ENCODE peak calls at places on chromosomes 3 and 15, in six cellular contexts. O is GM12878, W is HepG2, Q is HCT116, Z is SK-N-SH, R is K562. C is an unnamed sample.

GRCh38 chr3:72811551-72811950 is 36.7 kb downstream of the SHQ1 start:
- DNase-seq in O (no peak), W (no peak), Q (no peak), Z (no peak), R (no peak), C (no peak)

GRCh38 chr3:171446801-171447578 is 13.2 kb downstream of the TNIK start:
- DNase-seq in O (no peak), W (no peak), Q (peak; percentile 84), Z (no peak), R (peak; percentile 23), C (peak; percentile 65)

GRCh38 chr15:77023576-77024272 is 28.8 kb downstream of the PSTPIP1 start:
- DNase-seq in O (no peak), W (no peak), Q (no peak), Z (no peak), R (no peak), C (no peak)

GRCh38 chr3:40645883-40646282 is 121.1 kb downstream of the ZNF621 start:
- DNase-seq in O (no peak), W (no peak), Q (no peak), Z (no peak), R (no peak), C (no peak)

GRCh38 chr3:4061201-4061600 is 242.0 kb upstream of the SETMAR start:
- DNase-seq in O (no peak), W (no peak), Q (no peak), Z (no peak), R (no peak), C (no peak)

GRCh38 chr3:193805448-193805847 is 212.4 kb downstream of the OPA1 start:
- DNase-seq in O (no peak), W (peak; percentile 63), Q (peak; percentile 77), Z (peak; percentile 47), R (peak; percentile 35), C (peak; percentile 78)

GRCh38 chr15:62253294-62253693 is 88.2 kb upstream of the C2CD4B start:
- DNase-seq in O (no peak), W (no peak), Q (no peak), Z (no peak), R (no peak), C (no peak)

GRCh38 chr15:90407871-90408317 is 19.9 kb downstream of the IQGAP1 start:
- DNase-seq in O (no peak), W (no peak), Q (no peak), Z (no peak), R (no peak), C (no peak)

GRCh38 chr3:59469948-59470723 is 420.3 kb upstream of the CFAP20DC start:
- DNase-seq in O (no peak), W (no peak), Q (no peak), Z (no peak), R (no peak), C (no peak)

GRCh38 chr3:22156868-22157267 is 405.9 kb upstream of the ZNF385D start:
- DNase-seq in O (no peak), W (no peak), Q (no peak), Z (no peak), R (no peak), C (no peak)

GRCh38 chr3:128426128-128426921 is 40.4 kb downstream of the DNAJB8 start:
- DNase-seq in O (no peak), W (peak; percentile 35), Q (no peak), Z (peak; percentile 95), R (peak; percentile 83), C (no peak)

GRCh38 chr15:98583758-98584157 is 64.6 kb upstream of the IGF1R start:
- DNase-seq in O (no peak), W (no peak), Q (no peak), Z (no peak), R (no peak), C (no peak)

GRCh38 chr3:170331143-170331542 is 26.4 kb upstream of the SKIL start:
- DNase-seq in O (no peak), W (peak; percentile 95), Q (no peak), Z (no peak), R (no peak), C (no peak)

GRCh38 chr15:64151727-64152506 is at the start of gene SNX22:
- DNase-seq in O (no peak), W (no peak), Q (no peak), Z (peak; percentile 71), R (no peak), C (no peak)

GRCh38 chr3:39529551-39529950 is 62.1 kb downstream of the MOBP start:
- DNase-seq in O (no peak), W (no peak), Q (no peak), Z (no peak), R (no peak), C (no peak)

GRCh38 chr3:11924518-11924917 is 77.8 kb upstream of the TAMM41 start:
- DNase-seq in O (no peak), W (no peak), Q (no peak), Z (no peak), R (no peak), C (no peak)

GRCh38 chr3:11914651-11915050 is 68.0 kb upstream of the TAMM41 start:
- DNase-seq in O (no peak), W (no peak), Q (no peak), Z (no peak), R (no peak), C (no peak)

GRCh38 chr3:11917051-11917450 is 70.4 kb upstream of the TAMM41 start:
- DNase-seq in O (no peak), W (no peak), Q (no peak), Z (no peak), R (no peak), C (no peak)

GRCh38 chr3:11915621-11916417 is 69.1 kb upstream of the TAMM41 start:
- DNase-seq in O (no peak), W (no peak), Q (no peak), Z (no peak), R (no peak), C (no peak)

DNA sequence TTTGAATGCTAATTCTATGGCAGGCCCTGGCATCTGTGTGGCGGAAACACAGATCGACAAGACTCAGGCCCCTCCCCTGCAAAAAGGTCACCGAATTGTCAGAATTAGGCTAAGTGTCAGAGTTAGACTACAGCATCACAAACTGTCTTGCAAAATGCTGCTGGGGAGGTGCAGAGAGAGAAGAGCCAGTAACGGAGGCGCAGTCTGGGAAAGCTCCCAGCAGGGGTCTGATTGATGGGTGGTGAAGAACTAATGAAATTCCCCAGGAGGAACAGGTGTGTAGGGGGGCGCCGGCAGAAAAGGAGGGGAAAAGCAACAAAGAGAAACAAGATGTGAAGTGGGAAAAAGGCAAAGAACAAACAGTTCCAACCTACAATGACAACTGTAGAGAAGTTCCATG is 72.7 kb upstream of the TAMM41 start:
- DNase-seq in O (no peak), W (no peak), Q (no peak), Z (no peak), R (no peak), C (no peak)
- TF ChIP-seq REST in O (no peak), W (no peak), Q (no peak), Z (no peak), R (no peak), C (no peak)

DNA sequence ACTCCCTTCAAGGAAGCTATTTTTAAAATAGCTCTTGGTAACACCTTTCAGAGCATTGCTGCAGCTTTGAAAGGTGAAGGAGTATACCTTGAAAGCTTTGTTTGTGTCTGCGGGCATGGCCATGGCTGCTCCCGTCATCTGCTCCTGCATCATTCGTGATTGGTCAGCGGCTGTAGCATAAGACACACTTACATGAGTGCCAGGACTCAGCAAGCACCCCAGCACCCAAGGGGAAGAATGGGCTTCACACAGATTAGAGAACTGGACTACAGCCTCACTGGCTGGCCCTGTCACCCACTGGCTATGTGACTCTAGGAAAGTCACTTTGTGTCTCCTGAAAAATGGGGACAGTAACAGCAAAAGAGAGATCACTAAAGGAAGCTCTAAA is 17.0 kb downstream of the EMC3 start:
- DNase-seq in O (no peak), W (no peak), Q (no peak), Z (no peak), R (no peak), C (no peak)
- H3K36me3 ChIP-seq in O (peaks cover 20% of the 10 kb centered on the region), W (peaks cover 46% of the 10 kb centered on the region), Q (peaks cover 34% of the 10 kb centered on the region), Z (peaks cover 48% of the 10 kb centered on the region), R (peaks cover 81% of the 10 kb centered on the region), C (peaks cover 6% of the 10 kb centered on the region)

DNA sequence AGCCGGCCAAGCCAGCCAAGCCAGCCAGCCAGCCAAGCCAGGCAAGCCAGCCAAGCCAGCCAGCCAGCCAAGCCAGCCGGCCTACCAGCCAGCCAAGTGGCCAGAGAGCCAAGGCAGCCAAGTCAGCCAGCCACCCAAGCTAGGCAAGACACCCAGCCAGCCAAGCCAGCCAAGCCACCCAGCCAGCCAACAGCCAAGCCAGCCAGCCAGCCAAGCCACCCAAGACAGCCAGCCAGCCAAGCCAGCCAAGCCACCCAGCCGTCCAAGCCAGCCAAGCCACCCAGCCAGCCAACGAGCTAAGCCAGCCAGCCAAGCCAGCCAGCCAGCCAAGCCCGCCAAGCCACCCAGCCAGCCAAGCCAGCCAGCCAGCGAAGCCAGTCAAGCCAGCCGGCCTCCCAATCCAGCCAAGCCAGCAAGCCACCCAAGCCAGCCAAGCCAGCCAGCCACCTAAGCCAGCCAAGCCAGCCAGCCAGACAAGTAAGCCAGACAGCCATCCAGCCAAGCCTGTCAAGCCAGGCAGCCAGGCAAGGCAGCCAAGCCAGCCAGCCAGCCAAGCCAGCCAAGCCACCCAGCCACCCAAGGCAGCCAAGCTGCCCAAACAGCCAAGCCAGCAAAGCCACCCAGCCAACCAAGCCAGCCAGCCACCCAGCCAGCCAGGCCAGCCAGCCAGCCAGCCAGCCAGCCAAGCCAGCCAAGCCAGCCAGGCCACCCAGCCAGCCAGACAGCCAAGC is 200.5 kb downstream of the GOLGA6L6 start:
- DNase-seq in O (no peak), W (no peak), Q (no peak), Z (peak; percentile 32), R (peak; percentile 29), C (no peak)
- H3K9me3 ChIP-seq in O (peaks cover 4% of the 10 kb centered on the region), W (peaks cover 51% of the 10 kb centered on the region), Q (peaks cover 38% of the 10 kb centered on the region), Z (no peaks in the 10 kb centered on the region), R (no peaks in the 10 kb centered on the region), C (no peaks in the 10 kb centered on the region)

DNA sequence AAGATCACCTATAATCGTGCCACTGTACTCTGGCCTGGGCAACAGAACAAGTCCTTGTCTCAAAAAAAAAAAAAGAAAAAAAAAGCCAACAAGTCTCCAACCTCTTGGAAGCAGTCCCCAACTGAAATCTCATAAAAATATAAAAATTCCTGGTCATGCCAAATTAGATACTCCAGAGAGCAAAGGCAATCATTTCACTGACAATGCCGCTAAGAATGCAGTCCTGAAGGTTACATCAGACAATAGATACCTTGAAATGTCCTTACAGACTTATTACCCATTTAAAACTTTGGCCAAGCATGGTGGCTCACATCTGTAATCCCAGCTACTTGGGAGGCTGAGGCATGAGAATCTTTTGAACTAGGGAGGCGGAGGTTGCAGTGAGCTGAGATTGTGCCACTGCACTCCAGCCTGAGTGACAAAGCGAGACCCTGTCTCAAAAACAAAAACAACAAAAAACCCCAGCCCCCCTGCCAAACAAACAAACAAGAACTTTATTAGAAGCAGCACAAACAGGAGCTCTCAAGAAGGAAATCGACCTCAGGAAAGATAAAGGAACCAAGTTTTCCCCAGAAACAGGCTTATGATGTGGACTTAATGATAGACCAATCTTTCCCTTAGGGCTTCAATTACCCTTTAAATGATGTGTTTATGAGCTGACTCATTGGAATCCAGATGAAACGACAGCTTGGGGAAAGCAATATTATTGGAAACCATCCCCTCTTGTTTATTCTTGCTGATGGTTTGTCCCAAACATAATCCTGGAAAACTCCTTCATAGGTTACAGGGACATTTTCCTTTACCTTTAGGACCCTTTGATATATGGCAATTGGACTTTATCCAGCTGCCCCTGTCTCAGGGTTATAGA is 53.1 kb upstream of the XCR1 start:
- DNase-seq in O (no peak), W (no peak), Q (no peak), Z (no peak), R (no peak), C (no peak)
- TF ChIP-seq REST in O (no peak), W (no peak), Q (no peak), Z (no peak), R (no peak), C (no peak)